ENCODE peak calls at places on chromosomes 2 and 18, in ten cellular contexts. O is mammary epithelial cell; Z is uterus; L is A549; G is small intestine; V is CD4-positive, alpha-beta memory T cell; S is stomach; B is endodermal cell; M is heart left ventricle; U is spleen. X is an unnamed sample. For H3K9me3, the result is how much of the 10 kb centered on the place peaks cover.

GRCh38 chr18:55250729-55251128 is 291.5 kb upstream of the CCDC68 start:
- DNase-seq in L (no peak), U (no peak), S (no peak), O (peak), V (no peak), Z (no peak), M (no peak), B (no peak), G (no peak), X (no peak)

GRCh38 chr2:32064021-32064678 is 794 bp downstream of the SPAST start:
- DNase-seq in S (no peak), Z (no peak), U (no peak), M (peak), G (peak), O (peak), B (no peak), V (no peak), L (peak), X (no peak)

GRCh38 chr2:121803503-121803902 is 48.1 kb downstream of the TSN start:
- DNase-seq in S (no peak), M (no peak), L (no peak), O (no peak), V (no peak), G (no peak), U (no peak), Z (no peak), B (no peak), X (no peak)

GRCh38 chr2:135925571-135925970 is 49.3 kb upstream of the MCM6 start:
- DNase-seq in M (no peak), O (no peak), V (no peak), S (no peak), B (no peak), L (no peak), U (no peak), G (no peak), Z (no peak), X (no peak)

GRCh38 chr2:152349416-152349815 is 14.4 kb downstream of the FMNL2 start:
- DNase-seq in Z (no peak), V (no peak), G (no peak), S (no peak), L (no peak), O (no peak), U (no peak), M (no peak), B (no peak), X (no peak)

GRCh38 chr2:61055557-61055956 is 10.1 kb upstream of the SANBR start:
- DNase-seq in G (no peak), V (peak), B (no peak), L (peak), O (no peak), U (no peak), Z (no peak), S (no peak), M (no peak), X (no peak)

GRCh38 chr2:460861-461260 is 173.0 kb upstream of the ALKAL2 start:
- DNase-seq in V (peak), Z (no peak), L (no peak), G (no peak), S (no peak), U (no peak), O (peak), B (no peak), M (no peak), X (peak)

GRCh38 chr2:200944467-200945394 is 18.7 kb downstream of the ORC2 start:
- DNase-seq in G (peak), V (no peak), O (peak), Z (no peak), U (no peak), M (no peak), S (peak), L (peak), B (no peak), X (no peak)

GRCh38 chr2:130977461-130978050 is 115.7 kb downstream of the FAM168B start:
- DNase-seq in S (no peak), Z (no peak), O (no peak), U (no peak), M (no peak), L (no peak), B (no peak), V (no peak), G (no peak), X (no peak)

GRCh38 chr2:208189782-208190181 is at the start of gene C2orf80:
- DNase-seq in O (no peak), G (no peak), B (no peak), S (no peak), L (no peak), Z (no peak), V (no peak), M (no peak), U (no peak), X (no peak)

GRCh38 chr18:48831113-48831759 is 119.5 kb downstream of the SMAD7 start:
- DNase-seq in O (no peak), M (no peak), S (peak), Z (peak), L (no peak), U (peak), B (peak), V (no peak), G (no peak), X (no peak)

GRCh38 chr2:19474128-19474527 is 115.7 kb upstream of the OSR1 start:
- DNase-seq in Z (no peak), V (peak), M (no peak), L (no peak), U (no peak), G (peak), B (no peak), S (no peak), O (peak), X (peak)

GRCh38 chr2:10620481-10620880 is 69.3 kb downstream of the NOL10 start:
- DNase-seq in Z (no peak), U (no peak), S (no peak), M (no peak), G (peak), L (no peak), B (no peak), O (peak), V (peak), X (peak)

GRCh38 chr2:73069855-73070650 is 1.5 kb downstream of the SFXN5 start:
- DNase-seq in O (peak), V (no peak), U (peak), S (no peak), M (no peak), L (no peak), Z (no peak), G (peak), B (peak), X (no peak)

GRCh38 chr2:56227811-56228210 is 44.0 kb downstream of the CCDC85A start:
- DNase-seq in M (no peak), L (no peak), V (no peak), S (no peak), Z (no peak), B (no peak), O (no peak), U (no peak), G (no peak), X (no peak)

GRCh38 chr2:72139871-72140620 is 7.6 kb downstream of the CYP26B1 start:
- DNase-seq in B (peak), S (peak), G (no peak), V (no peak), Z (no peak), M (peak), U (peak), L (no peak), O (no peak), X (peak)

GRCh38 chr2:20091305-20091991 is 40.0 kb upstream of the LAPTM4A start:
- DNase-seq in S (no peak), L (peak), U (no peak), V (no peak), G (no peak), O (peak), Z (peak), M (peak), B (no peak), X (no peak)

GRCh38 chr2:51219468-51219867 is 187.5 kb upstream of the NRXN1 start:
- DNase-seq in S (no peak), U (no peak), B (no peak), M (no peak), Z (no peak), G (no peak), V (no peak), O (no peak), L (no peak), X (no peak)

GRCh38 chr2:196278491-196278911 is 107.1 kb upstream of the STK17B start:
- DNase-seq in S (no peak), U (peak), M (no peak), O (peak), B (no peak), Z (no peak), G (no peak), V (no peak), L (no peak), X (no peak)

GRCh38 chr2:99680946-99681345 is 191.1 kb upstream of the REV1 start:
- DNase-seq in Z (no peak), B (no peak), V (no peak), M (no peak), U (no peak), G (no peak), O (no peak), S (no peak), L (no peak), X (no peak)

GRCh38 chr2:240797500-240797895 is 22.5 kb downstream of the KIF1A start:
- DNase-seq in V (no peak), Z (peak), M (no peak), S (no peak), L (no peak), U (peak), B (no peak), G (no peak), O (no peak), X (no peak)

GRCh38 chr2:240795916-240796510 is 24.0 kb downstream of the KIF1A start:
- DNase-seq in G (no peak), U (peak), L (no peak), B (no peak), Z (no peak), M (no peak), S (no peak), V (no peak), O (no peak), X (no peak)

GRCh38 chr2:240795468-240795867 is 24.6 kb downstream of the KIF1A start:
- DNase-seq in V (no peak), L (no peak), U (peak), B (no peak), Z (no peak), O (no peak), S (no peak), M (no peak), G (no peak), X (no peak)

GRCh38 chr2:240797914-240798313 is 22.1 kb downstream of the KIF1A start:
- DNase-seq in L (no peak), M (no peak), S (no peak), G (no peak), O (no peak), B (no peak), U (peak), V (no peak), Z (peak), X (no peak)

DNA sequence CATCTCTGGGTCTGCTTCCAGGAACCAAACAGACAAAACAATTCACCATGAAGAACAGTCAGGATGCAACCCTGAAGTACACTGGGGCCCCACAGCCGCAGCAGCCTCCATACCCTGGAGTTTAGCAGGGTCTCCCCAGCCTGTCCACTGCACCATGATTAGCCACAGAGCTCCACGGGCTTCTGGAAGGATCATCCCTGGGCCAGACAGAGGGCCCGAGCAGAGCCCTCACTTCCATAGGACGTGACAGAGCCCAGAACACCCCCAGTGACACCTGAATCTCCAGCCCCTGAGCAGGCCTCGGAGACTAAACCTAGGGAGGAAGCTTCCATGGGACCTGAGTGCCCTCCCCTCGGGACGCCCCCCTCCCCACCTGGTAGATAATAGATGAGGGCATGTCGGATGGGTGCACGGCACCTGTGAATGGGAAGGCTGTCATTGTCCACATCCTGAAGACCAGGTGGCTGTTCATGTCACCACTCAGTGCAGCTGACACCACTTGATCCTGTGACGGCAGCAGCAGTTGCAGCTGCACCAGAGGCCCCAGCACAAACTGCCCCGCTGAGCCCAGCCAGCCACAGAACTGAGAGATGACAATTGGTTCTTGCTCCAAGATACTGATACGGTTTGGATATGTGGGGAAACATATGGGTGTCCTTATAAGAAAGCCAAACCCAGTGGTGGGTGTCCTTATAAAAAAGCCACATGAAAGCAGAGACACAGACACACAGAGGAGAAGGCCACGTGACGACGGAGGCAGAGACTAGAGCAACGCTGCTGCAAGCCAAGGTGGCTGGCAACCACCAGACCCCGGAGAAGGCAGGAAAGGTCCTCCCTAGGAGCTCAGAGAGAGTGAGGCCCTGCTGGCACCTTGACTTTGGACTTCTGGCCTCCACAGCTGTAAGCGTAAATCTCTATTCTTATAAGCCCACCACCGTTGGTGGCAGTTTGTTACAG is 23.2 kb downstream of the KIF1A start:
- DNase-seq in L (no peak), G (no peak), O (no peak), B (no peak), V (no peak), Z (peak), M (no peak), S (no peak), U (peak), X (no peak)
- H3K9me3 ChIP-seq in L (under half), G (under half), O (under half), B (under half), V (under half), Z (under half), M (under half), S (under half), U (under half), X (under half)

GRCh38 chr2:223576873-223577272 is 25.3 kb downstream of the SCG2 start:
- DNase-seq in L (peak), O (peak), B (peak), G (no peak), S (no peak), U (no peak), Z (no peak), M (no peak), V (no peak), X (no peak)
- H3K9me3 ChIP-seq in L (under half), O (under half), B (under half), G (under half), S (under half), U (under half), Z (under half), M (under half), V (under half), X (under half)

GRCh38 chr2:238254095-238254494 is 14.3 kb upstream of the HES6 start:
- DNase-seq in G (no peak), Z (no peak), U (no peak), S (no peak), B (no peak), O (no peak), L (no peak), M (no peak), V (no peak), X (no peak)
- H3K9me3 ChIP-seq in G (under half), Z (under half), U (under half), S (under half), B (under half), O (under half), L (under half), M (under half), V (under half), X (under half)

DNA sequence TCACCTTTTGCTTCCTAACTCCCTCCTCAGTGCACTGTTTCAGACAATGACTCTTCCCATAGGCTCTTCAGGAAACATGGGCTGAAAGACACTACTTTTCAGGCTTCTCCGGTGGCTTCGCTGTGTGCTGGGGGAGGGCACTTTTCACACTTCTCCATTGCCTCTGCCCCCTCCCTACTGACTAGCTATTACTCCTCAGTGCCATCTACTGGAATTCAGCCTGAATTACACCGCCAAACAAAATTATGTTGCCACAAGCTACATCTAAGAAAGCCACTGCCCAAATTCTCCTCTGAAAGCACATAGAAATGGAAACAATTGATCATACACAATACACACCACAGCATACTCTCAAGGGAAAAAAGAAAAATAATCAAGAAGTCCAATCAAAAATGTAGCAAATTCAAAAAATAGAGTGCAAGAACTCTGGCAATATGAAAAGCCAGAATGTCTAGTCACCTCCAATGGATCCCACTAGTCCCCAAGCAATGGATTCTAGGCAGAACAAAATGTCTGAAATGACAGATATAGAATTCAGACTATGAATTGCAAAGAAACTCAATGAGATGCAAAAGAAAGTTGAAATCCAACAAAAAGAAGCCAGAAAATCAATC is 1139.4 kb upstream of the GYPC start:
- DNase-seq in L (peak), U (no peak), Z (no peak), V (no peak), B (peak), M (no peak), S (no peak), G (no peak), O (no peak), X (no peak)
- H3K9me3 ChIP-seq in L (under half), U (under half), Z (under half), V (under half), B (under half), M (under half), S (under half), G (under half), O (under half), X (under half)

GRCh38 chr2:226176298-226176984 is 623.2 kb downstream of the IRS1 start:
- DNase-seq in S (no peak), G (no peak), U (no peak), O (no peak), B (no peak), M (no peak), V (no peak), Z (no peak), L (no peak), X (no peak)

GRCh38 chr2:226172939-226173338 is 626.7 kb downstream of the IRS1 start:
- DNase-seq in S (no peak), V (no peak), Z (no peak), B (no peak), O (no peak), M (no peak), U (no peak), L (no peak), G (no peak), X (no peak)

GRCh38 chr2:226172314-226172713 is 627.3 kb downstream of the IRS1 start:
- DNase-seq in M (no peak), V (no peak), L (no peak), Z (no peak), S (no peak), U (no peak), G (no peak), O (no peak), B (no peak), X (no peak)

GRCh38 chr2:226169751-226170581 is 629.7 kb downstream of the IRS1 start:
- DNase-seq in G (no peak), U (no peak), Z (no peak), S (no peak), M (no peak), L (no peak), V (no peak), B (no peak), O (no peak), X (no peak)

GRCh38 chr2:226174390-226174789 is 625.2 kb downstream of the IRS1 start:
- DNase-seq in G (no peak), B (no peak), V (no peak), O (no peak), M (no peak), Z (no peak), L (no peak), S (no peak), U (no peak), X (no peak)
- H3K9me3 ChIP-seq in G (under half), B (under half), V (under half), O (under half), M (under half), Z (under half), L (under half), S (under half), U (under half), X (under half)

X was measured in CD8-positive, alpha-beta memory T cell.